ENCODE peak calls at places on chromosome 12, in nine cellular contexts. K is fibroblast of the conjunctiva; Q is left ventricle myocardium inferior; G is HCEC 1CT; C is cardiac fibroblast; O is effector memory CD4-positive, alpha-beta T cell; I is T follicular helper cell; Y is SK-MEL-5; T is GM04503. H is an unnamed sample.

GRCh38 chr12:1801285-1801975 is 18.9 kb upstream of the LRTM2 start:
- DNase-seq in K (no peak), Q (no peak), G (no peak), C (no peak), O (no peak), I (no peak), Y (no peak), T (no peak), H (peak; percentile 29)

GRCh38 chr12:94553130-94553519 is 93.5 kb upstream of the CEP83 start:
- DNase-seq in K (peak; percentile 53), Q (no peak), G (peak; percentile 86), C (peak; percentile 96), O (no peak), I (no peak), Y (peak; percentile 42), T (peak; percentile 45), H (peak; percentile 43)

GRCh38 chr12:131536337-131536736 is 174.6 kb upstream of the SFSWAP start:
- DNase-seq in K (no peak), Q (no peak), G (no peak), C (no peak), O (peak; percentile 8), I (no peak), Y (no peak), T (no peak), H (no peak)

GRCh38 chr12:59973515-59973914 is 377.7 kb downstream of the SLC16A7 start:
- DNase-seq in K (no peak), Q (no peak), G (peak; percentile 85), C (peak; percentile 46), O (no peak), I (no peak), Y (peak; percentile 55), T (peak; percentile 61), H (peak; percentile 75)

GRCh38 chr12:2324375-2324774 is 271.6 kb downstream of the CACNA1C start:
- DNase-seq in K (no peak), Q (no peak), G (no peak), C (no peak), O (no peak), I (no peak), Y (no peak), T (no peak), H (no peak)

GRCh38 chr12:31117203-31118011 is 43.7 kb downstream of the DDX11 start:
- DNase-seq in K (peak; percentile 13), Q (no peak), G (peak; percentile 3), C (peak; percentile 24), O (no peak), I (peak; percentile 35), Y (peak; percentile 74), T (no peak), H (peak; percentile 1)

GRCh38 chr12:44143170-44143569 is 307.3 kb downstream of the TMEM117 start:
- DNase-seq in K (no peak), Q (no peak), G (no peak), C (no peak), O (no peak), I (no peak), Y (no peak), T (no peak), H (no peak)

GRCh38 chr12:117134059-117134458 is 34.8 kb upstream of the TESC start:
- DNase-seq in K (no peak), Q (no peak), G (no peak), C (no peak), O (no peak), I (no peak), Y (no peak), T (no peak), H (no peak)

GRCh38 chr12:124622326-124622725 is 54.9 kb upstream of the NCOR2 start:
- DNase-seq in K (no peak), Q (no peak), G (no peak), C (no peak), O (no peak), I (no peak), Y (no peak), T (no peak), H (no peak)

GRCh38 chr12:27462851-27463250 is 16.3 kb downstream of the SMCO2 start:
- DNase-seq in K (no peak), Q (peak; percentile 42), G (peak; percentile 4), C (peak; percentile 27), O (no peak), I (no peak), Y (no peak), T (no peak), H (no peak)

GRCh38 chr12:8087666-8088065 is 5.6 kb downstream of the NECAP1 start:
- DNase-seq in K (no peak), Q (no peak), G (no peak), C (no peak), O (no peak), I (no peak), Y (no peak), T (no peak), H (no peak)

GRCh38 chr12:76719642-76720041 is 44.3 kb upstream of the ZDHHC17 start:
- DNase-seq in K (no peak), Q (no peak), G (no peak), C (no peak), O (no peak), I (no peak), Y (no peak), T (no peak), H (no peak)

GRCh38 chr12:62254967-62255366 is 5.2 kb upstream of the USP15 start:
- DNase-seq in K (no peak), Q (no peak), G (no peak), C (no peak), O (no peak), I (no peak), Y (no peak), T (no peak), H (no peak)

H was measured in IMR-90.